ENCODE peak calls at places on chromosomes 13 and 19, in five cellular contexts. One of them, this sample, is unnamed.

GRCh38 chr19:43624933-43625332 is 5.5 kb upstream of the ZNF428 start:
- DNase-seq in fibroblast of lung: no peak
- DNase-seq in GM23248: peak; percentile 70
- DNase-seq in PC-3: no peak
- DNase-seq in GM12878: no peak
- DNase-seq in this sample: no peak

GRCh38 chr13:40228981-40229380 is 437.5 kb downstream of the FOXO1 start:
- DNase-seq in fibroblast of lung: no peak
- DNase-seq in GM23248: no peak
- DNase-seq in PC-3: no peak
- DNase-seq in GM12878: no peak
- DNase-seq in this sample: no peak

GRCh38 chr19:52748336-52748950 is 13.6 kb upstream of the ZNF611 start:
- DNase-seq in fibroblast of lung: peak; percentile 39
- DNase-seq in GM23248: peak; percentile 69
- DNase-seq in PC-3: peak; percentile 67
- DNase-seq in GM12878: peak; percentile 4
- DNase-seq in this sample: peak; percentile 34

GRCh38 chr13:91450913-91451312 is 52.5 kb downstream of the GPC5 start:
- DNase-seq in fibroblast of lung: no peak
- DNase-seq in GM23248: no peak
- DNase-seq in PC-3: no peak
- DNase-seq in GM12878: no peak
- DNase-seq in this sample: no peak

GRCh38 chr19:28972144-28972543 is 240.8 kb downstream of the UQCRFS1 start:
- DNase-seq in fibroblast of lung: no peak
- DNase-seq in GM23248: no peak
- DNase-seq in PC-3: no peak
- DNase-seq in GM12878: no peak
- DNase-seq in this sample: no peak

GRCh38 chr19:15180451-15181390 is 20.1 kb downstream of the NOTCH3 start:
- DNase-seq in fibroblast of lung: no peak
- DNase-seq in GM23248: peak; percentile 4
- DNase-seq in PC-3: no peak
- DNase-seq in GM12878: no peak
- DNase-seq in this sample: no peak

GRCh38 chr19:40530091-40530901 is 46.4 kb upstream of the SHKBP1 start:
- DNase-seq in fibroblast of lung: no peak
- DNase-seq in GM23248: peak; percentile 24
- DNase-seq in PC-3: no peak
- DNase-seq in GM12878: no peak
- DNase-seq in this sample: no peak

GRCh38 chr13:91375119-91375729 is 23.2 kb upstream of the GPC5 start:
- DNase-seq in fibroblast of lung: no peak
- DNase-seq in GM23248: peak; percentile 39
- DNase-seq in PC-3: peak; percentile 19
- DNase-seq in GM12878: no peak
- DNase-seq in this sample: no peak

GRCh38 chr13:113209880-113210421 is 538 bp downstream of the CUL4A start:
- DNase-seq in fibroblast of lung: peak; percentile 59
- DNase-seq in GM23248: peak; percentile 83
- DNase-seq in PC-3: peak; percentile 49
- DNase-seq in GM12878: no peak
- DNase-seq in this sample: peak; percentile 74

GRCh38 chr13:95250961-95251360 is 50.3 kb downstream of the ABCC4 start:
- DNase-seq in fibroblast of lung: no peak
- DNase-seq in GM23248: no peak
- DNase-seq in PC-3: no peak
- DNase-seq in GM12878: no peak
- DNase-seq in this sample: no peak

GRCh38 chr13:109631069-109631468 is 155.3 kb downstream of the IRS2 start:
- DNase-seq in fibroblast of lung: no peak
- DNase-seq in GM23248: no peak
- DNase-seq in PC-3: no peak
- DNase-seq in GM12878: no peak
- DNase-seq in this sample: no peak

GRCh38 chr13:28568286-28568685 is 73.4 kb upstream of the FLT1 start:
- DNase-seq in fibroblast of lung: peak; percentile 11
- DNase-seq in GM23248: peak; percentile 32
- DNase-seq in PC-3: no peak
- DNase-seq in GM12878: no peak
- DNase-seq in this sample: no peak

GRCh38 chr13:67238861-67239260 is 8.7 kb upstream of the PCDH9 start:
- DNase-seq in fibroblast of lung: no peak
- DNase-seq in GM23248: no peak
- DNase-seq in PC-3: no peak
- DNase-seq in GM12878: no peak
- DNase-seq in this sample: no peak

GRCh38 chr13:79336971-79337370 is 69.1 kb downstream of the RBM26 start:
- DNase-seq in fibroblast of lung: no peak
- DNase-seq in GM23248: no peak
- DNase-seq in PC-3: no peak
- DNase-seq in GM12878: no peak
- DNase-seq in this sample: no peak

GRCh38 chr13:97266734-97267417 is 44.7 kb downstream of the MBNL2 start:
- DNase-seq in fibroblast of lung: peak; percentile 65
- DNase-seq in GM23248: no peak
- DNase-seq in PC-3: no peak
- DNase-seq in GM12878: no peak
- DNase-seq in this sample: no peak

GRCh38 chr13:94400874-94401273 is 78.6 kb downstream of the DCT start:
- DNase-seq in fibroblast of lung: no peak
- DNase-seq in GM23248: no peak
- DNase-seq in PC-3: no peak
- DNase-seq in GM12878: no peak
- DNase-seq in this sample: no peak

GRCh38 chr19:57632987-57633831 is at the start of gene ZNF211:
- DNase-seq in fibroblast of lung: peak; percentile 93
- DNase-seq in GM23248: peak; percentile 98
- DNase-seq in PC-3: peak; percentile 97
- DNase-seq in GM12878: peak; percentile 82
- DNase-seq in this sample: peak; percentile 89

GRCh38 chr13:97275265-97275664 is 53.1 kb downstream of the MBNL2 start:
- DNase-seq in fibroblast of lung: peak; percentile 89
- DNase-seq in GM23248: peak; percentile 92
- DNase-seq in PC-3: peak; percentile 75
- DNase-seq in GM12878: no peak
- DNase-seq in this sample: peak; percentile 79

DNA sequence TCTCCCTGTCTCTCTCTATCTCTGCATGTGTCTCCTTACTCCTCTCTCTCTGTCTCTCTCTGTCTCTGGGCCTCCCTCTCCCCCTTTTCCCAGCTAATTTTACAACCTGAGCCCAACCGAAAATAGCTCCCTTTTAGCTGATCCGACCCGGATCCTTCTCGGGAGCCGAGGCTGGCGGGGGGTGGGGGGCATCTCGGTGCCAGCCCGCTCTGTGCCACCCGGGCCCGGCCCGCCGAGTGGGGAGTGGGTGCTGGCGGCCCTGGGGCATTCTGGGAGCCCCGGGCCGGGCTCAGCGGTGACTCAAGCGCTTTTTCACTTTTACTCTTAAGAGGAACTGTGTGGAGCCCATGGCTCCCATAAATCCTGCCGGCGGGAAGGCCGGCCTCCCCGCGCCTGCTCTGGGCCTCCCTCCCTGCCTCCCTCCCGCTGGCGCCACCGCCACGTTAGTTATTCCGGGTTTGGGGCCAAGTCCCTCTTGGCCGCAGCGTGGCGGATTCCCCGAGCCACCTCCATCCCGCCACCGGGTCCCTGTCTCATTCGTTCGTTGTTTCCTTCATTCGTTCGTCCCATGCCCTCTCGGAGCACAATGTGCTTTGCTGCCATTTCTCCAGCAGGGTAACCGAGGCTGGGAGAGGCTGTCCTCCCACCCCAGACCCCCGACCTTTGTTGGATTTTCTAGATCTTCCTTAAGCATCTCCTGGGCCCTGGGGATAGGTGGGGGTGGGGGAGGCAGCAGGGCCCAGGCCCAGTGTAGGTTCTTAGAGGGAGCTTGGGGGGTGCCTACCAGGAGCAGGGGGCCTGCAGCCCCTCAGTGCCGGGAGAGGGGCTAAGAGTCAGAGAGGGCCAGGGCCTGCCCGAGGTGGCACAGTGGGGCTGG is 3.2 kb downstream of the NFIC start:
- DNase-seq in fibroblast of lung: peak; percentile 60
- DNase-seq in GM23248: peak; percentile 89
- DNase-seq in PC-3: peak; percentile 59
- DNase-seq in GM12878: no peak
- DNase-seq in this sample: peak; percentile 56
- TF ChIP-seq EZH2 in fibroblast of lung: no peak
- TF ChIP-seq EZH2 in GM23248: no peak
- TF ChIP-seq EZH2 in PC-3: no peak
- TF ChIP-seq EZH2 in GM12878: no peak
- TF ChIP-seq EZH2 in this sample: no peak

GRCh38 chr13:111184685-111185401 is 69.7 kb downstream of the ARHGEF7 start:
- DNase-seq in fibroblast of lung: no peak
- DNase-seq in GM23248: no peak
- DNase-seq in PC-3: no peak
- DNase-seq in GM12878: peak; percentile 93
- DNase-seq in this sample: no peak

GRCh38 chr13:111186305-111186930 is 71.3 kb downstream of the ARHGEF7 start:
- DNase-seq in fibroblast of lung: no peak
- DNase-seq in GM23248: no peak
- DNase-seq in PC-3: no peak
- DNase-seq in GM12878: no peak
- DNase-seq in this sample: no peak

GRCh38 chr13:111183087-111183645 is 68.1 kb downstream of the ARHGEF7 start:
- DNase-seq in fibroblast of lung: no peak
- DNase-seq in GM23248: no peak
- DNase-seq in PC-3: no peak
- DNase-seq in GM12878: no peak
- DNase-seq in this sample: no peak

GRCh38 chr13:111183959-111184684 is 69.0 kb downstream of the ARHGEF7 start:
- DNase-seq in fibroblast of lung: peak; percentile 20
- DNase-seq in GM23248: no peak
- DNase-seq in PC-3: no peak
- DNase-seq in GM12878: no peak
- DNase-seq in this sample: no peak

GRCh38 chr13:111187879-111188643 is 73.0 kb downstream of the ARHGEF7 start:
- DNase-seq in fibroblast of lung: peak; percentile 72
- DNase-seq in GM23248: peak; percentile 40
- DNase-seq in PC-3: peak; percentile 58
- DNase-seq in GM12878: no peak
- DNase-seq in this sample: peak; percentile 78
- H3K4me3 ChIP-seq in fibroblast of lung: no peak overlapping the region
- H3K4me3 ChIP-seq in GM23248: no peak overlapping the region
- H3K4me3 ChIP-seq in PC-3: no peak overlapping the region
- H3K4me3 ChIP-seq in GM12878: peak overlapping the region; percentile 67
- H3K4me3 ChIP-seq in this sample: no peak overlapping the region

GRCh38 chr19:10753305-10753704 is 35.4 kb downstream of the DNM2 start:
- DNase-seq in fibroblast of lung: no peak
- DNase-seq in GM23248: no peak
- DNase-seq in PC-3: no peak
- DNase-seq in GM12878: no peak
- DNase-seq in this sample: no peak
- H3K4me1 ChIP-seq in fibroblast of lung: peaks cover 15% of the 10 kb centered on the region
- H3K4me1 ChIP-seq in GM23248: peaks cover 6% of the 10 kb centered on the region
- H3K4me1 ChIP-seq in PC-3: peaks cover 17% of the 10 kb centered on the region
- H3K4me1 ChIP-seq in GM12878: no peaks in the 10 kb centered on the region
- H3K4me1 ChIP-seq in this sample: peaks cover 18% of the 10 kb centered on the region

DNA sequence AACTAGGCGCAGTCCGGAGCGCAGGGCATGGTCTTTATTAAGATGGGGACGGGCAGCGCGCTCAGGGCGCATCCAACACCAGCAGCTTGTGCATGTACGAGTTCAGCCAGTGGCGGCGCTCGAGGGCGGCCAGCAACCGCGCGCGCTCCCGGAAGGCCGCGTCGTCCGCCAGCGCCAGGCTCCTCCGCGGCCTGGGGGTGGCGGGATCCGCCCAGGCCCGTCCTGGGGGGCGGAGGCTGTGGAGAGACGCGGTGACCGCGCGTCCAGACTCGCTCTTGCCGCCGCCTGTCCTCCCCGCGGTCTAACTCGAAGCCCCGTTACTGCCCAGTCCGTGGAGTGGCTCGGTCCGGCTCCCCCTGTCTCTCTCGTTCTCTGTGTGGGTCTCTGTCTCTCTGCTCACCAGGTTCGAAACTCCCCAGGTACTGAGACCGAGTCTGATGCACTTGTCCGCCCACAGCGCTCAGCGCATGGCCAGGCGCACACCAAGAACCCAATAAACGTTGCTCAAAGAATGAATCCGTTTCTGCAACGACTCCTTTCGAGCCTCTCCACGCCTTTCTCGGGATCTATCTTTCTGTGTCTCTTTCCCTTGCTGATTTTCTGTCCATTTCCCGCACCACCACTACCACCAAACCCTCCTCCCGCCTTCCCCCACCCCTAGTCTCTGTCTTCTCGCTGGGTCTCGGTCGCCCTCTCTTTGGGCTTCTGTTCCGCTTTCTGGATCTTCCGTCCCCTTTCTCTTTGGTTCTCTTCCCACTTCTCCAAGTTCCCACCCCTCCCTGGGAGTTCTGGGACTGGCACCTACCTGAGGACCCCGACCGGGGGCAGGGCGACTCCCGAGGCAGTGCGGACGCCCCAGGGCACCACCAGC is 599 bp downstream of the PTH2 start:
- DNase-seq in fibroblast of lung: peak; percentile 30
- DNase-seq in GM23248: peak; percentile 63
- DNase-seq in PC-3: no peak
- DNase-seq in GM12878: no peak
- DNase-seq in this sample: peak; percentile 45
- TF ChIP-seq EZH2 in fibroblast of lung: peak; percentile 94
- TF ChIP-seq EZH2 in GM23248: peak; percentile 90
- TF ChIP-seq EZH2 in PC-3: no peak
- TF ChIP-seq EZH2 in GM12878: peak; percentile 11
- TF ChIP-seq EZH2 in this sample: peak; percentile 79